ENCODE peak calls at places on chromosomes 4 and X, in nine cellular contexts. Y is HCT116, F is uterus, V is esophagus squamous epithelium, E is IMR-90, O is body of pancreas, I is suprapubic skin, N is tibial nerve, R is right lobe of liver. Z is an unnamed sample.

GRCh38 chrX:78092296-78092695 is 11.8 kb upstream of the PGK1 start:
- DNase-seq in N (no peak), R (no peak), O (no peak), F (no peak), Y (peak; percentile 54), E (peak; percentile 71), I (no peak), V (no peak), Z (no peak)

GRCh38 chrX:2967998-2968909 is 38.1 kb upstream of the ARSH start:
- DNase-seq in R (no peak), F (no peak), Y (no peak), O (peak; percentile 17), I (no peak), N (peak; percentile 17), E (peak; percentile 29), V (no peak), Z (peak; percentile 13)

GRCh38 chr4:909131-909571 is 23.0 kb downstream of the GAK start:
- DNase-seq in Y (no peak), V (no peak), I (no peak), F (no peak), R (peak; percentile 40), E (no peak), O (no peak), N (no peak), Z (no peak)

GRCh38 chrX:265502-265901 is 15.7 kb upstream of the PLCXD1 start:
- DNase-seq in F (no peak), N (no peak), O (no peak), E (no peak), I (no peak), V (no peak), R (no peak), Y (no peak), Z (no peak)

GRCh38 chrX:16177260-16177659 is 10.0 kb downstream of the MAGEB17 start:
- DNase-seq in N (no peak), Y (no peak), E (no peak), O (no peak), R (no peak), I (no peak), V (no peak), F (no peak), Z (no peak)

GRCh38 chrX:98795636-98796035 is 1614.4 kb downstream of the PCDH19 start:
- DNase-seq in F (no peak), E (no peak), Y (no peak), N (no peak), O (no peak), I (no peak), V (no peak), R (no peak), Z (no peak)

GRCh38 chr4:106325800-106326199 is 9.4 kb downstream of the AIMP1 start:
- DNase-seq in E (no peak), V (no peak), Y (no peak), O (no peak), R (no peak), N (no peak), F (no peak), I (no peak), Z (no peak)

GRCh38 chr4:164807611-164808010 is 53.7 kb downstream of the SMIM31 start:
- DNase-seq in E (no peak), I (no peak), Y (no peak), N (no peak), R (no peak), O (no peak), F (no peak), V (no peak), Z (no peak)

GRCh38 chr4:141131738-141132688 is 1.3 kb downstream of the RNF150 start:
- DNase-seq in F (peak; percentile 30), O (peak; percentile 15), Y (no peak), R (no peak), E (peak; percentile 20), N (no peak), V (no peak), I (peak; percentile 78), Z (peak; percentile 37)

GRCh38 chr4:129747756-129748155 is 651.8 kb downstream of the C4orf33 start:
- DNase-seq in Y (no peak), O (no peak), F (no peak), R (no peak), I (no peak), N (no peak), V (no peak), E (no peak), Z (no peak)

GRCh38 chr4:38308728-38309315 is 348.6 kb downstream of the PTTG2 start:
- DNase-seq in I (no peak), Y (no peak), O (no peak), E (peak; percentile 57), N (no peak), F (no peak), R (no peak), V (no peak), Z (no peak)

GRCh38 chr4:138090145-138090917 is 151.8 kb downstream of the SLC7A11 start:
- DNase-seq in R (no peak), E (peak; percentile 83), O (peak; percentile 62), I (no peak), Y (peak; percentile 76), V (no peak), N (peak; percentile 15), F (peak; percentile 59), Z (peak; percentile 71)

GRCh38 chr4:177008836-177009501 is 216.2 kb upstream of the VEGFC start:
- DNase-seq in V (no peak), F (no peak), Y (no peak), O (no peak), N (no peak), I (no peak), E (peak; percentile 13), R (no peak), Z (no peak)

GRCh38 chr4:34318773-34319172 is 1925.5 kb downstream of the ARAP2 start:
- DNase-seq in I (no peak), Y (no peak), V (no peak), F (no peak), O (no peak), N (no peak), E (no peak), R (no peak), Z (no peak)

GRCh38 chr4:650951-651883 is 22.9 kb downstream of the ATP5ME start:
- DNase-seq in R (peak; percentile 43), V (no peak), F (no peak), E (no peak), Y (no peak), I (no peak), O (no peak), N (no peak), Z (no peak)

GRCh38 chrX:79369871-79370270 is 2.7 kb upstream of the ITM2A start:
- DNase-seq in F (no peak), V (no peak), I (no peak), O (no peak), R (no peak), N (no peak), Y (no peak), E (no peak), Z (no peak)

GRCh38 chrX:2610246-2611170 is 80.6 kb upstream of the CD99 start:
- DNase-seq in R (no peak), V (no peak), E (peak; percentile 20), F (no peak), N (no peak), O (no peak), I (no peak), Y (no peak), Z (no peak)

DNA sequence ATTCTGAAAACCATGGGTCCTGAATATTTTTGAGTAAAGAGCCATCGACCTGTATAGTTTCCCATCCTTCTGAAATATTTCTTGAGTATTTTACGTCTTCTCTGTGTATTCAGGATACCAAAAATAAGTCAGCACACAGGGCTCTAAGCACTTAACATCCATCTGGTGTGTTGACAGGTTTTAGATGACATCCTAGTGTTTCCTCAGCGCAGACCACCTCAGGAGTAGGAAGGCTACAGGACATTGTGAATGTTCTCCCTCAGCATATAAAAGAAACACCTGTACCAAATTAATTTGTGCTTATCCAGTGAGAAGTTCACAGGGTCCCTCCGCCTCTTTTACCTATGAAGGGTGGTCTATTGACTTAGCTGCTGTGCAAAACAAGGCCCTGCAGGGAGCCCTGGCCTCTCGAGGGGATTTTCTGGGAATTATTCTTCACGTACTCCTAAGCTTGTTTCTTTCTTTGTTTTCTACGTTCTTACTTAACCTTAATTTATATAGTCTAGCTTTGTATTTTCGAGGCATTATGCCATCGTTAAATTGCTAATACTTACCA is 241.8 kb downstream of the FBXO8 start:
- DNase-seq in V (no peak), I (no peak), N (no peak), Y (no peak), E (no peak), R (no peak), F (no peak), O (no peak), Z (no peak)
- TF ChIP-seq POLR2A in V (no peak), I (no peak), N (no peak), Y (no peak), E (no peak), R (no peak), F (no peak), O (no peak), Z (no peak)

GRCh38 chrX:44974462-44974861 is 101.5 kb downstream of the KDM6A start:
- DNase-seq in V (no peak), F (no peak), E (peak; percentile 59), I (no peak), N (no peak), R (no peak), Y (peak; percentile 15), O (no peak), Z (no peak)
- H3K4me3 ChIP-seq in V (no peak overlapping the region), F (no peak overlapping the region), E (no peak overlapping the region), I (no peak overlapping the region), N (no peak overlapping the region), R (no peak overlapping the region), Y (no peak overlapping the region), O (no peak overlapping the region), Z (no peak overlapping the region)

GRCh38 chrX:23114256-23114655 is 114.5 kb downstream of the DDX53 start:
- DNase-seq in Y (no peak), E (no peak), R (no peak), F (no peak), I (no peak), V (no peak), O (no peak), N (no peak), Z (no peak)
- H3K4me1 ChIP-seq in Y (no peaks in the 10 kb centered on the region), E (no peaks in the 10 kb centered on the region), R (no peaks in the 10 kb centered on the region), F (no peaks in the 10 kb centered on the region), I (no peaks in the 10 kb centered on the region), V (no peaks in the 10 kb centered on the region), O (no peaks in the 10 kb centered on the region), N (no peaks in the 10 kb centered on the region), Z (no peaks in the 10 kb centered on the region)

GRCh38 chrX:119783026-119783425 is 8.4 kb downstream of the RPL39 start:
- DNase-seq in R (no peak), I (no peak), O (no peak), E (no peak), F (no peak), Y (no peak), N (no peak), V (no peak), Z (no peak)

DNA sequence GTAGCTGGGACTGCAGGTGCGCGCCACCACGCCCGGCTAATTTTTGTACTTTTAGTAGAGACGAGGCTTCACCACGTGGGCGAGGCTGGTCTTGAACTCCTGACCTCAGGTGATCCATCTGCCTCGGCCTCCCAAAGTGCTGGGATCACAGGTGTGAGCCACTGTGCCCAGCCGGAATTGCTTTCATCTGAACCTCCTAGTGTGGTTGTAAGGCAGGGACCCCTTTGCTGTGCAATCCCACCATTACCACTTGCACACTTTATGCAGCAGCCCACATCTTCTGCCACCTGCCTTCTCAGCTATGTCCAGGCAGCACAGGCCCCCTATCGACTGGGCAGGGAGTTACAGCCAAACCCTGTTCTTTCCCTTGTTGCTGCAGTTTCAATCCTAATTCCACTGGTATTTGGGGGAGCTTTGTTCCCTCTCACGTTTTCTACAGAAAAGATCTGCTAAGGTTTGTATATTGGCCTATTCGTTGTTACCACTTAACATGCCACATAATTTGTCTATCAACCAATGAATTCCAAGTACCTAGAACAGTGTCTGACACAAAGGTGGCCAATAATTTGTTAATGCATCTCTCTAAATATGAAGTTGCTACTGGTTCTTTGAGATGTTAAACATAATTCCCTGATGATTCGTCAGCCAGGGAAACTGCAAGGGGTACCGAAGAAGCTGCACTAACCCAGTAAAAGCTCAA is 6.5 kb downstream of the RPL39 start:
- DNase-seq in F (no peak), N (no peak), I (no peak), Y (no peak), V (no peak), R (no peak), E (peak; percentile 23), O (peak; percentile 12), Z (peak; percentile 33)
- TF ChIP-seq POLR2A in F (no peak), N (no peak), I (no peak), Y (no peak), V (no peak), R (no peak), E (no peak), O (no peak), Z (no peak)